ENCODE peak calls at places on chromosomes 4 and X, in five cellular contexts. J is stromal cell of bone marrow, V is EL, E is GM10248, Z is HEK293T. K is an unnamed sample.

GRCh38 chr4:65917486-65917885 is 247.2 kb upstream of the EPHA5 start:
- DNase-seq in V (peak; percentile 54), Z (no peak), J (peak; percentile 25), E (no peak), K (no peak)

GRCh38 chr4:99062120-99062519 is 26.5 kb downstream of the ADH5 start:
- DNase-seq in J (no peak), V (no peak), E (no peak), Z (peak; percentile 12), K (no peak)

GRCh38 chr4:72631296-72631695 is 62.3 kb upstream of the ADAMTS3 start:
- DNase-seq in E (no peak), J (peak; percentile 69), V (peak; percentile 90), Z (no peak), K (no peak)

GRCh38 chr4:54063224-54063623 is 1.2 kb downstream of the CHIC2 start:
- DNase-seq in Z (no peak), E (no peak), V (peak; percentile 74), J (no peak), K (peak; percentile 16)

GRCh38 chr4:156705291-156705690 is 266.3 kb downstream of the PDGFC start:
- DNase-seq in V (peak; percentile 58), E (no peak), Z (no peak), J (peak; percentile 8), K (no peak)

GRCh38 chr4:106334732-106335131 is 18.4 kb downstream of the AIMP1 start:
- DNase-seq in V (peak; percentile 65), E (no peak), Z (no peak), J (no peak), K (no peak)

GRCh38 chr4:154314248-154314647 is 177.4 kb downstream of the DCHS2 start:
- DNase-seq in Z (no peak), V (peak; percentile 4), J (peak; percentile 37), E (no peak), K (peak; percentile 5)

GRCh38 chr4:152460488-152460887 is 75.4 kb downstream of the FBXW7 start:
- DNase-seq in J (peak; percentile 61), V (peak; percentile 62), E (peak; percentile 34), Z (no peak), K (peak; percentile 45)

GRCh38 chr4:73729534-73730165 is 10.7 kb upstream of the CXCL8 start:
- DNase-seq in Z (peak; percentile 63), V (peak; percentile 78), E (peak; percentile 27), J (peak; percentile 84), K (peak; percentile 54)

GRCh38 chr4:84562156-84562555 is 20.8 kb upstream of the CDS1 start:
- DNase-seq in J (no peak), E (no peak), V (no peak), Z (no peak), K (no peak)

GRCh38 chr4:188423039-188423438 is 283.8 kb downstream of the TRIML1 start:
- DNase-seq in Z (no peak), V (no peak), E (no peak), J (no peak), K (no peak)

GRCh38 chrX:20432048-20432447 is 165.3 kb upstream of the RPS6KA3 start:
- DNase-seq in E (no peak), Z (no peak), V (peak; percentile 64), J (peak; percentile 16), K (no peak)